ENCODE peak calls at places on chromosomes 12 and 14, in ten cellular contexts. One of them, this sample, is unnamed.
A peak's percentile ranks its signal among the peaks of the same experiment; 100 is the strongest.

GRCh38 chr14:54348923-54349615 is 47.7 kb upstream of the CDKN3 start:
- DNase-seq in A549: no peak
- DNase-seq in NCI-H1417: no peak
- DNase-seq in GF-D8: no peak
- DNase-seq in ELR: no peak
- DNase-seq in GM04504: no peak
- DNase-seq in effector CD4-positive, alpha-beta T cell: no peak
- DNase-seq in M059J: no peak
- DNase-seq in mucosa of descending colon: no peak
- DNase-seq in retina: no peak
- DNase-seq in this sample: no peak

GRCh38 chr12:49296034-49296835 is 1.3 kb downstream of the PRPH start:
- DNase-seq in ELR: peak; percentile 51
- DNase-seq in retina: peak; percentile 81
- DNase-seq in M059J: no peak
- DNase-seq in effector CD4-positive, alpha-beta T cell: peak; percentile 42
- DNase-seq in mucosa of descending colon: peak; percentile 77
- DNase-seq in GM04504: no peak
- DNase-seq in GF-D8: no peak
- DNase-seq in NCI-H1417: peak; percentile 88
- DNase-seq in A549: peak; percentile 69
- DNase-seq in this sample: peak; percentile 87

GRCh38 chr14:58663494-58664111 is 25.8 kb downstream of the DACT1 start:
- DNase-seq in effector CD4-positive, alpha-beta T cell: no peak
- DNase-seq in mucosa of descending colon: no peak
- DNase-seq in M059J: peak; percentile 83
- DNase-seq in NCI-H1417: peak; percentile 90
- DNase-seq in ELR: peak; percentile 34
- DNase-seq in retina: no peak
- DNase-seq in A549: no peak
- DNase-seq in GF-D8: no peak
- DNase-seq in GM04504: peak; percentile 42
- DNase-seq in this sample: no peak

GRCh38 chr12:125683748-125684381 is 618.6 kb downstream of the AACS start:
- DNase-seq in NCI-H1417: peak; percentile 34
- DNase-seq in mucosa of descending colon: peak; percentile 65
- DNase-seq in GM04504: no peak
- DNase-seq in M059J: no peak
- DNase-seq in retina: peak; percentile 44
- DNase-seq in effector CD4-positive, alpha-beta T cell: no peak
- DNase-seq in ELR: no peak
- DNase-seq in A549: peak; percentile 8
- DNase-seq in GF-D8: no peak
- DNase-seq in this sample: peak; percentile 96

GRCh38 chr12:15428632-15429031 is 106.3 kb downstream of the PTPRO start:
- DNase-seq in A549: no peak
- DNase-seq in GM04504: no peak
- DNase-seq in effector CD4-positive, alpha-beta T cell: no peak
- DNase-seq in ELR: no peak
- DNase-seq in NCI-H1417: no peak
- DNase-seq in GF-D8: no peak
- DNase-seq in retina: no peak
- DNase-seq in M059J: no peak
- DNase-seq in mucosa of descending colon: no peak
- DNase-seq in this sample: peak; percentile 47

GRCh38 chr14:100526057-100526456 is 61.2 kb downstream of the BEGAIN start:
- DNase-seq in ELR: no peak
- DNase-seq in NCI-H1417: no peak
- DNase-seq in effector CD4-positive, alpha-beta T cell: no peak
- DNase-seq in M059J: no peak
- DNase-seq in GM04504: no peak
- DNase-seq in GF-D8: no peak
- DNase-seq in mucosa of descending colon: no peak
- DNase-seq in retina: no peak
- DNase-seq in A549: no peak
- DNase-seq in this sample: no peak

GRCh38 chr14:101186544-101186943 is 283.0 kb upstream of the RTL1 start:
- DNase-seq in NCI-H1417: peak; percentile 47
- DNase-seq in ELR: no peak
- DNase-seq in retina: no peak
- DNase-seq in GF-D8: no peak
- DNase-seq in GM04504: no peak
- DNase-seq in mucosa of descending colon: no peak
- DNase-seq in M059J: no peak
- DNase-seq in effector CD4-positive, alpha-beta T cell: no peak
- DNase-seq in A549: no peak
- DNase-seq in this sample: no peak

GRCh38 chr12:38736821-38737220 is 168.6 kb downstream of the CPNE8 start:
- DNase-seq in M059J: no peak
- DNase-seq in A549: no peak
- DNase-seq in NCI-H1417: no peak
- DNase-seq in effector CD4-positive, alpha-beta T cell: no peak
- DNase-seq in GM04504: no peak
- DNase-seq in ELR: no peak
- DNase-seq in GF-D8: no peak
- DNase-seq in retina: no peak
- DNase-seq in mucosa of descending colon: no peak
- DNase-seq in this sample: no peak

GRCh38 chr14:69666698-69667211 is 55.4 kb downstream of the SUSD6 start:
- DNase-seq in NCI-H1417: no peak
- DNase-seq in mucosa of descending colon: no peak
- DNase-seq in ELR: no peak
- DNase-seq in A549: peak; percentile 40
- DNase-seq in M059J: peak; percentile 56
- DNase-seq in GM04504: no peak
- DNase-seq in GF-D8: no peak
- DNase-seq in retina: no peak
- DNase-seq in effector CD4-positive, alpha-beta T cell: no peak
- DNase-seq in this sample: no peak

GRCh38 chr14:99479160-99479902 is 1.3 kb downstream of the SETD3 start:
- DNase-seq in NCI-H1417: no peak
- DNase-seq in GM04504: no peak
- DNase-seq in retina: no peak
- DNase-seq in mucosa of descending colon: no peak
- DNase-seq in A549: no peak
- DNase-seq in effector CD4-positive, alpha-beta T cell: no peak
- DNase-seq in ELR: peak; percentile 11
- DNase-seq in GF-D8: no peak
- DNase-seq in M059J: no peak
- DNase-seq in this sample: no peak

GRCh38 chr14:102389261-102389660 is 26.5 kb downstream of the TECPR2 start:
- DNase-seq in GM04504: no peak
- DNase-seq in effector CD4-positive, alpha-beta T cell: no peak
- DNase-seq in mucosa of descending colon: no peak
- DNase-seq in A549: no peak
- DNase-seq in GF-D8: peak; percentile 60
- DNase-seq in M059J: no peak
- DNase-seq in NCI-H1417: no peak
- DNase-seq in retina: no peak
- DNase-seq in ELR: no peak
- DNase-seq in this sample: no peak

GRCh38 chr12:131555197-131555820 is 155.6 kb upstream of the SFSWAP start:
- DNase-seq in GF-D8: no peak
- DNase-seq in A549: no peak
- DNase-seq in effector CD4-positive, alpha-beta T cell: no peak
- DNase-seq in mucosa of descending colon: no peak
- DNase-seq in NCI-H1417: no peak
- DNase-seq in ELR: no peak
- DNase-seq in M059J: peak; percentile 66
- DNase-seq in GM04504: no peak
- DNase-seq in retina: no peak
- DNase-seq in this sample: no peak

GRCh38 chr14:55043528-55043927 is 7.9 kb upstream of the MAPK1IP1L start:
- DNase-seq in mucosa of descending colon: no peak
- DNase-seq in effector CD4-positive, alpha-beta T cell: no peak
- DNase-seq in NCI-H1417: no peak
- DNase-seq in A549: no peak
- DNase-seq in ELR: no peak
- DNase-seq in M059J: no peak
- DNase-seq in retina: no peak
- DNase-seq in GF-D8: no peak
- DNase-seq in GM04504: no peak
- DNase-seq in this sample: no peak

GRCh38 chr14:105430535-105430934 is 10.9 kb downstream of the MTA1 start:
- DNase-seq in GF-D8: no peak
- DNase-seq in NCI-H1417: no peak
- DNase-seq in mucosa of descending colon: no peak
- DNase-seq in ELR: peak; percentile 90
- DNase-seq in A549: peak; percentile 36
- DNase-seq in effector CD4-positive, alpha-beta T cell: no peak
- DNase-seq in retina: no peak
- DNase-seq in GM04504: peak; percentile 18
- DNase-seq in M059J: peak; percentile 67
- DNase-seq in this sample: no peak

GRCh38 chr12:102958073-102958829 is 777 bp downstream of the ASCL1 start:
- DNase-seq in retina: peak; percentile 90
- DNase-seq in GF-D8: no peak
- DNase-seq in NCI-H1417: peak; percentile 51
- DNase-seq in GM04504: no peak
- DNase-seq in ELR: no peak
- DNase-seq in mucosa of descending colon: peak; percentile 31
- DNase-seq in M059J: peak; percentile 15
- DNase-seq in A549: peak; percentile 64
- DNase-seq in effector CD4-positive, alpha-beta T cell: no peak
- DNase-seq in this sample: peak; percentile 90

GRCh38 chr14:31934767-31935266 is 142.3 kb upstream of the ARHGAP5 start:
- DNase-seq in ELR: peak; percentile 56
- DNase-seq in A549: peak; percentile 87
- DNase-seq in mucosa of descending colon: peak; percentile 60
- DNase-seq in effector CD4-positive, alpha-beta T cell: no peak
- DNase-seq in NCI-H1417: peak; percentile 45
- DNase-seq in GF-D8: no peak
- DNase-seq in retina: peak; percentile 47
- DNase-seq in M059J: peak; percentile 73
- DNase-seq in GM04504: no peak
- DNase-seq in this sample: peak; percentile 85

GRCh38 chr12:48969847-48970701 is 1.5 kb downstream of the WNT10B start:
- DNase-seq in M059J: no peak
- DNase-seq in ELR: no peak
- DNase-seq in mucosa of descending colon: peak; percentile 59
- DNase-seq in A549: no peak
- DNase-seq in GF-D8: no peak
- DNase-seq in effector CD4-positive, alpha-beta T cell: peak; percentile 23
- DNase-seq in retina: peak; percentile 74
- DNase-seq in GM04504: no peak
- DNase-seq in NCI-H1417: no peak
- DNase-seq in this sample: peak; percentile 50

GRCh38 chr12:26122681-26123481 is 2.0 kb downstream of the BHLHE41 start:
- DNase-seq in NCI-H1417: peak; percentile 33
- DNase-seq in ELR: peak; percentile 78
- DNase-seq in GF-D8: no peak
- DNase-seq in effector CD4-positive, alpha-beta T cell: no peak
- DNase-seq in M059J: peak; percentile 78
- DNase-seq in A549: peak; percentile 70
- DNase-seq in mucosa of descending colon: peak; percentile 76
- DNase-seq in retina: peak; percentile 85
- DNase-seq in GM04504: no peak
- DNase-seq in this sample: peak; percentile 56

GRCh38 chr12:96908170-96908675 is 1.2 kb downstream of the NEDD1 start:
- DNase-seq in GF-D8: no peak
- DNase-seq in NCI-H1417: no peak
- DNase-seq in GM04504: no peak
- DNase-seq in A549: no peak
- DNase-seq in mucosa of descending colon: no peak
- DNase-seq in ELR: peak; percentile 8
- DNase-seq in retina: no peak
- DNase-seq in effector CD4-positive, alpha-beta T cell: no peak
- DNase-seq in M059J: no peak
- DNase-seq in this sample: no peak

GRCh38 chr14:68047910-68048309 is 228.3 kb downstream of the RAD51B start:
- DNase-seq in mucosa of descending colon: no peak
- DNase-seq in retina: no peak
- DNase-seq in effector CD4-positive, alpha-beta T cell: no peak
- DNase-seq in GM04504: no peak
- DNase-seq in A549: peak; percentile 50
- DNase-seq in GF-D8: no peak
- DNase-seq in NCI-H1417: no peak
- DNase-seq in ELR: peak; percentile 85
- DNase-seq in M059J: no peak
- DNase-seq in this sample: no peak

GRCh38 chr14:106228541-106229158 is 702.3 kb downstream of the TMEM121 start:
- DNase-seq in NCI-H1417: no peak
- DNase-seq in mucosa of descending colon: no peak
- DNase-seq in ELR: no peak
- DNase-seq in GM04504: no peak
- DNase-seq in M059J: no peak
- DNase-seq in A549: no peak
- DNase-seq in GF-D8: no peak
- DNase-seq in retina: no peak
- DNase-seq in effector CD4-positive, alpha-beta T cell: peak; percentile 12
- DNase-seq in this sample: no peak

GRCh38 chr12:50103767-50104321 is at the start of gene GPD1:
- DNase-seq in effector CD4-positive, alpha-beta T cell: no peak
- DNase-seq in GF-D8: no peak
- DNase-seq in retina: peak; percentile 38
- DNase-seq in M059J: peak; percentile 35
- DNase-seq in ELR: peak; percentile 57
- DNase-seq in A549: no peak
- DNase-seq in GM04504: no peak
- DNase-seq in NCI-H1417: peak; percentile 91
- DNase-seq in mucosa of descending colon: peak; percentile 89
- DNase-seq in this sample: peak; percentile 76

GRCh38 chr14:29865299-29865698 is 62.3 kb downstream of the PRKD1 start:
- DNase-seq in A549: no peak
- DNase-seq in effector CD4-positive, alpha-beta T cell: no peak
- DNase-seq in mucosa of descending colon: no peak
- DNase-seq in ELR: no peak
- DNase-seq in M059J: peak; percentile 41
- DNase-seq in retina: no peak
- DNase-seq in NCI-H1417: peak; percentile 91
- DNase-seq in GM04504: no peak
- DNase-seq in GF-D8: no peak
- DNase-seq in this sample: no peak

GRCh38 chr12:21819678-21820077 is 45.2 kb upstream of the KCNJ8 start:
- DNase-seq in NCI-H1417: no peak
- DNase-seq in M059J: no peak
- DNase-seq in retina: no peak
- DNase-seq in GM04504: no peak
- DNase-seq in mucosa of descending colon: no peak
- DNase-seq in effector CD4-positive, alpha-beta T cell: no peak
- DNase-seq in ELR: no peak
- DNase-seq in A549: no peak
- DNase-seq in GF-D8: no peak
- DNase-seq in this sample: no peak

GRCh38 chr12:91785655-91786489 is 359.8 kb downstream of the BTG1 start:
- DNase-seq in effector CD4-positive, alpha-beta T cell: no peak
- DNase-seq in M059J: no peak
- DNase-seq in A549: no peak
- DNase-seq in mucosa of descending colon: no peak
- DNase-seq in GM04504: no peak
- DNase-seq in NCI-H1417: no peak
- DNase-seq in ELR: no peak
- DNase-seq in GF-D8: no peak
- DNase-seq in retina: no peak
- DNase-seq in this sample: no peak

GRCh38 chr14:105876829-105877228 is 350.4 kb downstream of the TMEM121 start:
- DNase-seq in GF-D8: no peak
- DNase-seq in mucosa of descending colon: no peak
- DNase-seq in A549: no peak
- DNase-seq in NCI-H1417: no peak
- DNase-seq in retina: no peak
- DNase-seq in GM04504: no peak
- DNase-seq in M059J: no peak
- DNase-seq in ELR: no peak
- DNase-seq in effector CD4-positive, alpha-beta T cell: no peak
- DNase-seq in this sample: no peak